ENCODE peak calls at places on chromosomes 11 and 22, in nine cellular contexts. I is A549, C is body of pancreas, Q is tibial nerve, L is IMR-90, W is lung, J is fibroblast of lung, Y is small intestine, H is neuronal stem cell. U is an unnamed sample.

GRCh38 chr11:85590848-85591483 is 36.2 kb downstream of the DLG2 start:
- DNase-seq in I (peak; percentile 51), C (no peak), Q (no peak), L (peak; percentile 36), W (no peak), J (peak; percentile 40), Y (peak; percentile 10), H (peak; percentile 20), U (no peak)

GRCh38 chr11:88345408-88345807 is 7.9 kb upstream of the CTSC start:
- DNase-seq in I (no peak), C (no peak), Q (no peak), L (peak; percentile 54), W (no peak), J (peak; percentile 75), Y (no peak), H (no peak), U (no peak)

GRCh38 chr11:102399189-102399588 is 52.2 kb downstream of the BIRC2 start:
- DNase-seq in I (no peak), C (no peak), Q (no peak), L (no peak), W (no peak), J (no peak), Y (no peak), H (no peak), U (no peak)

GRCh38 chr11:14179126-14179820 is 179.7 kb downstream of the RRAS2 start:
- DNase-seq in I (no peak), C (no peak), Q (no peak), L (peak; percentile 22), W (no peak), J (peak; percentile 8), Y (no peak), H (no peak), U (no peak)

GRCh38 chr11:57427692-57428082 is 766 bp upstream of the SLC43A3 start:
- DNase-seq in I (no peak), C (peak; percentile 49), Q (peak; percentile 87), L (peak; percentile 57), W (no peak), J (peak; percentile 74), Y (no peak), H (no peak), U (no peak)

GRCh38 chr11:132032555-132032954 is 662.1 kb downstream of the NTM start:
- DNase-seq in I (no peak), C (no peak), Q (no peak), L (peak; percentile 92), W (no peak), J (peak; percentile 81), Y (no peak), H (no peak), U (no peak)

GRCh38 chr22:32697331-32697995 is 104.0 kb upstream of the TIMP3 start:
- DNase-seq in I (no peak), C (no peak), Q (no peak), L (no peak), W (no peak), J (no peak), Y (no peak), H (no peak), U (no peak)

GRCh38 chr11:74007691-74008372 is 1.1 kb downstream of the UCP3 start:
- DNase-seq in I (no peak), C (no peak), Q (no peak), L (no peak), W (no peak), J (no peak), Y (no peak), H (no peak), U (no peak)

GRCh38 chr11:88363566-88364169 is 26.1 kb upstream of the CTSC start:
- DNase-seq in I (no peak), C (no peak), Q (no peak), L (peak; percentile 34), W (no peak), J (peak; percentile 67), Y (no peak), H (no peak), U (no peak)

GRCh38 chr11:555500-556174 is 4.9 kb downstream of the LMNTD2 start:
- DNase-seq in I (no peak), C (no peak), Q (no peak), L (no peak), W (no peak), J (no peak), Y (no peak), H (no peak), U (no peak)

GRCh38 chr22:23370251-23370650 is 189.9 kb downstream of the BCR start:
- DNase-seq in I (no peak), C (no peak), Q (no peak), L (no peak), W (no peak), J (no peak), Y (no peak), H (no peak), U (no peak)

GRCh38 chr11:134271978-134272377 is 4.2 kb upstream of the GLB1L3 start:
- DNase-seq in I (no peak), C (no peak), Q (no peak), L (no peak), W (no peak), J (no peak), Y (no peak), H (no peak), U (no peak)

GRCh38 chr11:68212421-68213134 is 518 bp downstream of the KMT5B start:
- DNase-seq in I (peak; percentile 76), C (peak; percentile 70), Q (peak; percentile 39), L (peak; percentile 75), W (peak; percentile 76), J (peak; percentile 71), Y (peak; percentile 67), H (peak; percentile 74), U (no peak)

GRCh38 chr11:101003468-101003867 is 126.1 kb downstream of the PGR start:
- DNase-seq in I (peak; percentile 1), C (no peak), Q (no peak), L (no peak), W (no peak), J (no peak), Y (no peak), H (no peak), U (no peak)

GRCh38 chr11:114088836-114089235 is 29.3 kb downstream of the ZBTB16 start:
- DNase-seq in I (no peak), C (no peak), Q (no peak), L (no peak), W (no peak), J (no peak), Y (no peak), H (no peak), U (no peak)

GRCh38 chr11:90124371-90124770 is 10.1 kb upstream of the NAALAD2 start:
- DNase-seq in I (no peak), C (no peak), Q (no peak), L (no peak), W (no peak), J (peak; percentile 52), Y (no peak), H (no peak), U (no peak)

GRCh38 chr22:26393929-26394328 is 35.1 kb upstream of the ASPHD2 start:
- DNase-seq in I (no peak), C (no peak), Q (no peak), L (no peak), W (no peak), J (no peak), Y (no peak), H (no peak), U (no peak)

GRCh38 chr22:30427871-30428270 is 2.3 kb downstream of the MTFP1 start:
- DNase-seq in I (no peak), C (no peak), Q (no peak), L (no peak), W (no peak), J (no peak), Y (no peak), H (no peak), U (no peak)

GRCh38 chr11:74710291-74710938 is 20.8 kb downstream of the CHRDL2 start:
- DNase-seq in I (no peak), C (no peak), Q (no peak), L (peak; percentile 46), W (no peak), J (peak; percentile 53), Y (no peak), H (no peak), U (no peak)

GRCh38 chr22:39389420-39389819 is 10.2 kb upstream of the TAB1 start:
- DNase-seq in I (no peak), C (no peak), Q (no peak), L (no peak), W (no peak), J (no peak), Y (no peak), H (no peak), U (no peak)

GRCh38 chr11:45178890-45179663 is 32.6 kb downstream of the PRDM11 start:
- DNase-seq in I (no peak), C (no peak), Q (no peak), L (peak; percentile 71), W (no peak), J (peak; percentile 84), Y (no peak), H (no peak), U (no peak)

DNA sequence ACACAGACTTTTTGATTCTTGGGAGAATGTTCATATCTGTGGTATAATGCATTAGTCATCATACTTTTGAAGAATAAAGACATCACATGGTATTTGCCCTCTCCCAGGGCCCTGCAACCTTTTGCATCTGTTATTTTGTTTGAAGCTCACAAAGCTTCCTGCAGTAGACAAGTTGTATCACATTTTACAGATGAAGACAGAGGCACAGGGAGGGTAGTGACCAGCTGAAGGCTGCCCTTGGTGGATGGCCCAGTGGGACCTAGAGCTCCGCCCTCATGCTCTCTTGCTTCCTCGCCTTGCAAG is 66.4 kb downstream of the UBASH3B start:
- DNase-seq in I (no peak), C (no peak), Q (no peak), L (peak; percentile 94), W (no peak), J (peak; percentile 87), Y (no peak), H (no peak), U (no peak)
- H3K4me3 ChIP-seq in I (no peak overlapping the region), C (no peak overlapping the region), Q (no peak overlapping the region), L (no peak overlapping the region), W (no peak overlapping the region), J (no peak overlapping the region), Y (no peak overlapping the region), H (no peak overlapping the region), U (no peak overlapping the region)

DNA sequence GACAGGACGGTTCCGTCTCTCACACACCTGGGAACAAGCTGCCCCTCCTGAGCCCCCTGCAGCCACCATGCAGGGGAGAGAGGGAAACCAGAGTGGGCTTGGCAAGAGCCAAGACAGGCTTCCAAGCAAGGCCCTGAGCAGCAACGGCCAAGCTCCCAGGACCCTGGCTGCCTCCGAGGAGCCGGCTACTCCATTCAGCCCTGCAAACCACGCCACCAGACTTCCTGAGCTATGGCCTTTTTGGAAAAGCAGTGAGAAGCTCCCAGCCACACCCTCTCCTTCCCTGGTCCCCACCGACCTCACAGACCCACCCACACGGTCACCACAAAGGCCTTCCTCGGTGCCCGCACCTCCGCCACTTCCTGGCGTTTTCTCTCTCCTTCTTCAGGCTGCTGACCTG is 479.0 kb downstream of the BRD1 start:
- DNase-seq in I (no peak), C (no peak), Q (no peak), L (no peak), W (no peak), J (no peak), Y (no peak), H (no peak), U (no peak)
- H3K4me1 ChIP-seq in I (no peaks in the 10 kb centered on the region), C (no peaks in the 10 kb centered on the region), Q (no peaks in the 10 kb centered on the region), L (no peaks in the 10 kb centered on the region), W (no peaks in the 10 kb centered on the region), J (no peaks in the 10 kb centered on the region), Y (no peaks in the 10 kb centered on the region), H (no peaks in the 10 kb centered on the region), U (no peaks in the 10 kb centered on the region)

GRCh38 chr11:62171261-62171723 is 18.7 kb upstream of the SCGB1D1 start:
- DNase-seq in I (peak; percentile 58), C (peak; percentile 79), Q (peak; percentile 78), L (peak; percentile 66), W (peak; percentile 82), J (peak; percentile 56), Y (peak; percentile 84), H (peak; percentile 88), U (peak; percentile 86)
- H3K4me3 ChIP-seq in I (peak overlapping the region; percentile 14), C (no peak overlapping the region), Q (no peak overlapping the region), L (no peak overlapping the region), W (no peak overlapping the region), J (no peak overlapping the region), Y (no peak overlapping the region), H (no peak overlapping the region), U (no peak overlapping the region)

GRCh38 chr11:46335271-46335670 is 12.0 kb upstream of the DGKZ start:
- DNase-seq in I (no peak), C (no peak), Q (no peak), L (no peak), W (no peak), J (no peak), Y (no peak), H (no peak), U (no peak)
- H3K4me1 ChIP-seq in I (peaks cover 14% of the 10 kb centered on the region), C (peaks cover 28% of the 10 kb centered on the region), Q (peaks cover 37% of the 10 kb centered on the region), L (peaks cover 6% of the 10 kb centered on the region), W (peaks cover 15% of the 10 kb centered on the region), J (peaks cover 2% of the 10 kb centered on the region), Y (peaks cover 5% of the 10 kb centered on the region), H (peaks cover 45% of the 10 kb centered on the region), U (peaks cover 18% of the 10 kb centered on the region)

U was measured in iPS DF 6.9.